ENCODE peak calls at places on chromosomes 4 and X, in seven cellular contexts. Z is Ammon's horn; F is CD4-positive, alpha-beta T cell; B is Caco-2; O is substantia nigra; C is T-helper 2 cell; P is K562. R is an unnamed sample.

GRCh38 chr4:124459922-124460301 is 252.6 kb downstream of the ANKRD50 start:
- DNase-seq in Z (peak; percentile 7), F (no peak), B (no peak), O (no peak), C (no peak), P (no peak), R (no peak)

GRCh38 chrX:143788265-143788664 is 67.7 kb upstream of the SPANXN2 start:
- DNase-seq in Z (no peak), F (no peak), B (no peak), O (no peak), C (no peak), P (no peak), R (peak; percentile 24)

GRCh38 chr4:184674011-184674410 is 24.5 kb downstream of the PRIMPOL start:
- DNase-seq in Z (no peak), F (no peak), B (no peak), O (no peak), C (no peak), P (no peak), R (no peak)

GRCh38 chr4:172124656-172125308 is 311.6 kb downstream of the GALNTL6 start:
- DNase-seq in Z (no peak), F (no peak), B (no peak), O (no peak), C (no peak), P (no peak), R (no peak)

GRCh38 chrX:10028283-10029104 is 61.3 kb downstream of the CLDN34 start:
- DNase-seq in Z (no peak), F (no peak), B (no peak), O (no peak), C (no peak), P (no peak), R (peak; percentile 40)

GRCh38 chrX:103688949-103689348 is 2.5 kb upstream of the MORF4L2 start:
- DNase-seq in Z (peak; percentile 54), F (no peak), B (no peak), O (no peak), C (no peak), P (no peak), R (peak; percentile 55)

GRCh38 chrX:153669174-153669890 is 4.3 kb downstream of the PNCK start:
- DNase-seq in Z (no peak), F (peak; percentile 33), B (no peak), O (no peak), C (peak; percentile 13), P (peak; percentile 68), R (peak; percentile 32)

GRCh38 chr4:38454284-38454683 is 209.7 kb upstream of the KLF3 start:
- DNase-seq in Z (no peak), F (no peak), B (no peak), O (no peak), C (no peak), P (no peak), R (no peak)

GRCh38 chr4:187286536-187286935 is 562.9 kb upstream of the FAT1 start:
- DNase-seq in Z (no peak), F (no peak), B (no peak), O (no peak), C (no peak), P (no peak), R (no peak)

GRCh38 chr4:136699905-136700304 is 832.4 kb downstream of the PCDH18 start:
- DNase-seq in Z (no peak), F (no peak), B (no peak), O (no peak), C (no peak), P (no peak), R (no peak)

GRCh38 chrX:124395145-124395858 is 48.9 kb downstream of the SH2D1A start:
- DNase-seq in Z (no peak), F (no peak), B (no peak), O (no peak), C (no peak), P (no peak), R (no peak)

GRCh38 chr4:94995684-94996394 is 238.1 kb downstream of the BMPR1B start:
- DNase-seq in Z (peak; percentile 70), F (no peak), B (no peak), O (no peak), C (no peak), P (no peak), R (peak; percentile 72)

GRCh38 chrX:49053223-49054072 is 5.4 kb upstream of the CCDC120 start:
- DNase-seq in Z (peak; percentile 27), F (peak; percentile 33), B (peak; percentile 80), O (no peak), C (peak; percentile 41), P (peak; percentile 80), R (peak; percentile 87)

GRCh38 chr4:168945291-168945690 is 64.8 kb downstream of the CBR4 start:
- DNase-seq in Z (no peak), F (no peak), B (no peak), O (no peak), C (no peak), P (no peak), R (no peak)

GRCh38 chrX:43676960-43677582 is 21.0 kb downstream of the MAOA start:
- DNase-seq in Z (no peak), F (no peak), B (no peak), O (no peak), C (no peak), P (no peak), R (no peak)

GRCh38 chrX:132023896-132024386 is 839 bp downstream of the STK26 start:
- DNase-seq in Z (no peak), F (peak; percentile 10), B (no peak), O (no peak), C (peak; percentile 19), P (peak; percentile 16), R (peak; percentile 42)

GRCh38 chrX:137566746-137567473 is 983 bp downstream of the ZIC3 start:
- DNase-seq in Z (peak; percentile 2), F (no peak), B (no peak), O (no peak), C (no peak), P (no peak), R (no peak)

GRCh38 chr4:94457692-94458106 is 6.0 kb downstream of the PDLIM5 start:
- DNase-seq in Z (peak; percentile 66), F (no peak), B (no peak), O (no peak), C (no peak), P (no peak), R (peak; percentile 95)

GRCh38 chr4:151215295-151215694 is 61.7 kb upstream of the PRSS48 start:
- DNase-seq in Z (no peak), F (no peak), B (no peak), O (no peak), C (no peak), P (peak; percentile 6), R (no peak)

R was measured in NCI-H69.